ENCODE peak calls at places on chromosomes 6 and 20, in nine cellular contexts. B is effector memory CD4-positive, alpha-beta T cell; Q is neural progenitor cell; N is CD4-positive, CD25-positive, alpha-beta regulatory T cell; M is ascending aorta; R is GM23248; P is CD8-positive, alpha-beta memory T cell; F is heart left ventricle; D is IMR-90. S is an unnamed sample. For H3K36me3, the result is how much of the 10 kb centered on the place peaks cover.

GRCh38 chr6:71395731-71396409 is 107.3 kb downstream of the OGFRL1 start:
- DNase-seq in B (no peak), M (no peak), Q (peak), R (no peak), F (no peak), P (no peak), D (no peak), N (no peak), S (no peak)

GRCh38 chr6:6008648-6009421 is 2.1 kb upstream of the NRN1 start:
- DNase-seq in P (no peak), R (peak), F (peak), D (no peak), Q (peak), B (no peak), N (peak), M (no peak), S (peak)

GRCh38 chr20:8161262-8162071 is 29.4 kb downstream of the PLCB1 start:
- DNase-seq in F (no peak), N (no peak), M (no peak), D (peak), B (no peak), Q (no peak), P (no peak), R (peak), S (no peak)

GRCh38 chr20:7458459-7458858 is 481.8 kb downstream of the HAO1 start:
- DNase-seq in Q (no peak), F (no peak), N (no peak), B (no peak), D (no peak), M (no peak), R (no peak), P (no peak), S (no peak)

GRCh38 chr20:10619427-10619826 is 54.4 kb downstream of the JAG1 start:
- DNase-seq in B (no peak), N (no peak), R (peak), F (no peak), M (no peak), P (no peak), Q (peak), D (peak), S (no peak)

GRCh38 chr6:116511424-116512131 is at the start of gene CALHM5:
- DNase-seq in Q (peak), P (no peak), N (no peak), D (peak), M (peak), R (peak), B (no peak), F (peak), S (no peak)

GRCh38 chr6:14053776-14054175 is 63.8 kb upstream of the CD83 start:
- DNase-seq in R (peak), D (peak), B (no peak), M (no peak), N (no peak), Q (no peak), F (no peak), P (no peak), S (no peak)

GRCh38 chr6:53680489-53680888 is 14.9 kb upstream of the KLHL31 start:
- DNase-seq in P (no peak), D (no peak), M (no peak), B (no peak), R (no peak), Q (no peak), N (no peak), F (no peak), S (no peak)

GRCh38 chr6:127382413-127382812 is 39.0 kb upstream of the ECHDC1 start:
- DNase-seq in M (no peak), D (no peak), Q (no peak), B (no peak), P (no peak), F (no peak), N (no peak), R (no peak), S (no peak)

GRCh38 chr6:3341467-3341866 is 82.7 kb downstream of the PSMG4 start:
- DNase-seq in N (no peak), R (peak), M (no peak), P (no peak), D (peak), B (no peak), F (no peak), Q (peak), S (no peak)

GRCh38 chr6:32196682-32197616 is 4.5 kb upstream of the GPSM3 start:
- DNase-seq in R (peak), P (no peak), B (no peak), D (peak), F (no peak), M (no peak), N (no peak), Q (peak), S (no peak)

GRCh38 chr20:5674176-5674660 is 76.0 kb upstream of the SHLD1 start:
- DNase-seq in F (no peak), B (no peak), D (peak), P (no peak), Q (no peak), N (peak), R (peak), M (no peak), S (peak)

GRCh38 chr6:38524436-38525145 is 115.1 kb downstream of the BTBD9 start:
- DNase-seq in R (peak), N (peak), F (no peak), M (no peak), Q (no peak), B (no peak), P (no peak), D (peak), S (no peak)

GRCh38 chr20:31638317-31638716 is 605 bp downstream of the COX4I2 start:
- DNase-seq in Q (no peak), M (no peak), D (no peak), P (no peak), N (no peak), R (no peak), B (no peak), F (no peak), S (no peak)

DNA sequence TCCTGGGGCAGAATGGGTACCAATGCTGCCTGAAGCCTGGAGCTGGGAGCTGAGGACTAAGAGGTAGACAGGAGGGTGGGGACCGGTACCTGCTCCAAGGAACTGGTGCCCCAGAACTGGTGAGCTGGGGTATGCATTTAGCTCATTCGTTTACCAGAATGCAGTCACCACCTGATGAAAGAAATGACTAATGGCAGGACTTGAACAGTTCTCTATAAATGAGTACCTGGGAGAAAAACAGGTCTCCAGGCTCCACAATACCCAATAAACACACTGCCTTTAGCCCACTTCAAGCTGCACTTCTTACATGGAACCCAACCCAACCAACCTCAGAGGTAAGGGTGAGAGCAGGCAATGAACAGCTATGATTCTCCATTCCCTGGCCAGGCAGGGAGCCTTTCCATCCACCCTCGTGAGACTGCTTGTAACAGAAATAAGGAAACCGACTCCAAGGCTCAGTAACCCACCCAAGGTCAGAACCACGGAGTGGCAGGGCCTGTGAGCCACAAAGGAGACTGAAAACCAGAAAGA is 15.4 kb downstream of the FKBP1A start:
- DNase-seq in B (no peak), P (no peak), F (no peak), M (no peak), Q (no peak), R (no peak), N (no peak), D (no peak), S (no peak)
- H3K27ac ChIP-seq in B (no peak), P (no peak), F (peak), M (peak), Q (no peak), R (peak), N (no peak), D (no peak), S (no peak)

GRCh38 chr6:169034523-169035167 is 219.0 kb downstream of the THBS2 start:
- DNase-seq in P (no peak), Q (no peak), F (no peak), M (no peak), N (no peak), R (peak), B (no peak), D (peak), S (no peak)
- H3K4me3 ChIP-seq in P (no peak), Q (no peak), F (no peak), M (no peak), N (no peak), R (peak), B (no peak), D (no peak), S (no peak)

DNA sequence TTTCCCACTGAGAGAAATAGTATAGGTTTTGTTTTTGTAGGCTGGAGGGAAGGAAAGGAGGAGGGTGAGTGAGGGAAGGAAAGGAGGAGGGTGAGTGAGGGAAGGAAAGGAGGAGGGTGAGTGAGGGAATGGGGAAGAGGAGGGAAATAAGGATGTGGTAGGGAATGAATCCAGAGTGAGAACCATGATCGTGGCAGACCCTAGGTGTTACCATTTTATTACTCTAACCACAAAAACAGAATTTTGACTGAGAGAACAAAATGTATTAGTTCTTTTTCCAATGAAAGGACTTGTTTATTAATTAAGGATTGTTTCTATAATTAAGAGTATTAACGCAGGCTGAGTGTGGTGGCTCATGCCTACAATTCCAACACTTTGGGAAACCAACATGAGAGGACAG is 16.4 kb downstream of the SSR1 start:
- DNase-seq in F (no peak), R (no peak), P (no peak), B (no peak), D (no peak), Q (no peak), N (no peak), M (no peak), S (no peak)
- H3K36me3 ChIP-seq in F (half or more), R (half or more), P (under half), B (half or more), D (under half), Q (half or more), N (half or more), M (half or more), S (half or more)

GRCh38 chr20:37676440-37676839 is 17.4 kb upstream of the CTNNBL1 start:
- DNase-seq in D (no peak), P (no peak), R (no peak), N (no peak), M (no peak), F (no peak), Q (no peak), B (no peak), S (no peak)
- H3K27ac ChIP-seq in D (no peak), P (no peak), R (no peak), N (no peak), M (no peak), F (no peak), Q (no peak), B (no peak), S (no peak)

DNA sequence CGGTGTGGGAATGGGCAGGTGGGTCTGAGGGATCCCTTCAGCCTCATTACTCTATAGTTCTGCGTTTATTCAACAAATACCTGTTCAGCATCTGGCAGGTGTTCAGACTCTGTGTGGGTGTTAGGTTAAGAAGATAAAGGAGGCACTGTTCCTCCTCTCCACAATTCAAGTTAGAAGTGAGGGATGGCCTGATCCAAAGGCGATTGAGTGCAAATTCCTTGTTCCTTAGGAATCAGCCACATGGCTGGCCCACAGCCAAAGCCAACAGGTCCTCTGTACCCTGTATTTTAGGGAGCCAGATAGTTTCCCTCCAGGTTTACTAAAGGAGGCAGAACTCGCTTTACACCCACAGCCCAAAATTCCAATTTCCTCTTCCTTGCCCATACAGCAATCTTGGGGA is 5.0 kb upstream of the CD40 start:
- DNase-seq in R (no peak), M (no peak), F (no peak), Q (no peak), B (no peak), P (no peak), N (no peak), D (no peak), S (no peak)
- H3K4me3 ChIP-seq in R (no peak), M (no peak), F (no peak), Q (no peak), B (no peak), P (no peak), N (no peak), D (no peak), S (no peak)

S was measured in CD4-positive, alpha-beta memory T cell.